ENCODE peak calls at places on chromosomes 2 and 18, in six cellular contexts. Y is NCI-H524 treated with DMSO at 0.1 percent for 48 hours; R is foreskin fibroblast; B is COR-L47; K is natural killer cell treated with Interleukin-12 subunit alpha and Interleukin-12 subunit beta and Interleukin-15 and Interleukin-18, amount 100 ng/mL, for 72 hours; W is left cardiac atrium. O is an unnamed sample.

GRCh38 chr18:24296273-24296672 is 101.4 kb downstream of the OSBPL1A start:
- DNase-seq in Y (no peak), W (no peak), R (no peak), B (no peak), K (no peak), O (no peak)

GRCh38 chr2:28407131-28407975 is 14.7 kb downstream of the FOSL2 start:
- DNase-seq in W (no peak), K (no peak), R (no peak), Y (no peak), B (no peak), O (no peak)

GRCh38 chr2:46954951-46955571 is 39.5 kb upstream of the MCFD2 start:
- DNase-seq in Y (no peak), R (peak), W (peak), K (no peak), B (no peak), O (peak)

GRCh38 chr2:42895134-42895795 is 102.9 kb upstream of the HAAO start:
- DNase-seq in Y (no peak), R (no peak), K (no peak), B (no peak), W (no peak), O (no peak)

GRCh38 chr2:96329416-96329815 is 4.3 kb downstream of the ITPRIPL1 start:
- DNase-seq in W (no peak), Y (no peak), R (peak), K (no peak), B (peak), O (no peak)

GRCh38 chr2:71690231-71690834 is 237.0 kb downstream of the DYSF start:
- DNase-seq in W (no peak), B (no peak), Y (no peak), R (no peak), K (peak), O (no peak)

GRCh38 chr2:16973586-16974274 is 308.1 kb upstream of the CYRIA start:
- DNase-seq in B (no peak), R (peak), W (no peak), Y (no peak), K (no peak), O (no peak)

GRCh38 chr2:216163518-216163917 is 54.4 kb downstream of the XRCC5 start:
- DNase-seq in K (no peak), B (no peak), W (no peak), R (no peak), Y (no peak), O (peak)

GRCh38 chr2:104501929-104502328 is 352.0 kb upstream of the POU3F3 start:
- DNase-seq in Y (no peak), B (no peak), W (no peak), R (no peak), K (no peak), O (no peak)

O was measured in hepatic stellate cell.